ENCODE peak calls at places on chromosomes 11 and 22, in four cellular contexts. Y is mesendoderm, V is hepatocyte, S is endothelial cell of umbilical vein. O is an unnamed sample. For H3K36me3 and H3K79me2, the result is how much of the 10 kb centered on the place peaks cover.

GRCh38 chr11:48047616-48048015 is 67.3 kb downstream of the PTPRJ start:
- DNase-seq in Y (no peak), V (peak), S (no peak), O (peak)

GRCh38 chr11:86162257-86162656 is 82.3 kb upstream of the EED start:
- DNase-seq in Y (peak), V (peak), S (peak), O (peak)

GRCh38 chr11:119472186-119472855 is 49.3 kb upstream of the THY1 start:
- DNase-seq in Y (no peak), V (no peak), S (no peak), O (peak)

GRCh38 chr11:42552786-42553185 is 759.0 kb upstream of the API5 start:
- DNase-seq in Y (no peak), V (peak), S (no peak), O (no peak)

GRCh38 chr22:22062306-22062793 is 79.8 kb upstream of the TOP3B start:
- DNase-seq in Y (no peak), V (no peak), S (no peak), O (no peak)

GRCh38 chr11:40130427-40130826 is 1329.0 kb downstream of the LRRC4C start:
- DNase-seq in Y (peak), V (peak), S (no peak), O (no peak)

GRCh38 chr11:44561275-44561781 is 4.1 kb upstream of the CD82 start:
- DNase-seq in Y (no peak), V (no peak), S (no peak), O (no peak)

GRCh38 chr11:93857413-93858185 is 7.2 kb upstream of the VSTM5 start:
- DNase-seq in Y (no peak), V (no peak), S (peak), O (peak)

GRCh38 chr22:28410050-28410816 is 269.4 kb downstream of the TTC28 start:
- DNase-seq in Y (peak), V (no peak), S (peak), O (peak)

GRCh38 chr11:43936081-43936480 is 6.4 kb upstream of the C11orf96 start:
- DNase-seq in Y (no peak), V (no peak), S (no peak), O (no peak)

GRCh38 chr11:6013042-6013441 is 6.3 kb upstream of the OR56A4 start:
- DNase-seq in Y (no peak), V (no peak), S (no peak), O (no peak)

GRCh38 chr11:131875611-131876010 is 505.2 kb downstream of the NTM start:
- DNase-seq in Y (no peak), V (no peak), S (no peak), O (peak)

GRCh38 chr11:10599388-10600175 is 31.1 kb upstream of the LYVE1 start:
- DNase-seq in Y (no peak), V (peak), S (no peak), O (peak)

GRCh38 chr11:62922653-62923371 is 1.6 kb upstream of the CHRM1 start:
- DNase-seq in Y (peak), V (no peak), S (no peak), O (peak)

GRCh38 chr11:32451808-32452207 is 16.5 kb upstream of the WT1 start:
- DNase-seq in Y (no peak), V (no peak), S (no peak), O (no peak)

GRCh38 chr22:47391169-47392053 is 629.0 kb downstream of the TBC1D22A start:
- DNase-seq in Y (no peak), V (no peak), S (no peak), O (no peak)

GRCh38 chr22:34588893-34589545 is 476.9 kb upstream of the ISX start:
- DNase-seq in Y (no peak), V (no peak), S (no peak), O (no peak)

GRCh38 chr22:44365832-44366231 is 53.1 kb upstream of the SHISAL1 start:
- DNase-seq in Y (no peak), V (no peak), S (no peak), O (no peak)

GRCh38 chr11:92457250-92457649 is 232.6 kb downstream of the FAT3 start:
- DNase-seq in Y (no peak), V (no peak), S (no peak), O (peak)

GRCh38 chr11:43818220-43818619 is 62.4 kb upstream of the ALKBH3 start:
- DNase-seq in Y (no peak), V (no peak), S (no peak), O (peak)

GRCh38 chr11:20632169-20632532 is 32.7 kb downstream of the SLC6A5 start:
- DNase-seq in Y (no peak), V (no peak), S (no peak), O (no peak)

GRCh38 chr11:61369372-61370348 is 7.5 kb downstream of the TMEM138 start:
- DNase-seq in Y (no peak), V (no peak), S (no peak), O (peak)

GRCh38 chr11:61370349-61371005 is 8.3 kb downstream of the TMEM138 start:
- DNase-seq in Y (no peak), V (no peak), S (no peak), O (no peak)

GRCh38 chr11:61364012-61364396 is 1.8 kb downstream of the TMEM138 start:
- DNase-seq in Y (no peak), V (no peak), S (no peak), O (no peak)

GRCh38 chr11:61362542-61362875 is 335 bp downstream of the TMEM138 start:
- DNase-seq in Y (no peak), V (peak), S (no peak), O (peak)

DNA sequence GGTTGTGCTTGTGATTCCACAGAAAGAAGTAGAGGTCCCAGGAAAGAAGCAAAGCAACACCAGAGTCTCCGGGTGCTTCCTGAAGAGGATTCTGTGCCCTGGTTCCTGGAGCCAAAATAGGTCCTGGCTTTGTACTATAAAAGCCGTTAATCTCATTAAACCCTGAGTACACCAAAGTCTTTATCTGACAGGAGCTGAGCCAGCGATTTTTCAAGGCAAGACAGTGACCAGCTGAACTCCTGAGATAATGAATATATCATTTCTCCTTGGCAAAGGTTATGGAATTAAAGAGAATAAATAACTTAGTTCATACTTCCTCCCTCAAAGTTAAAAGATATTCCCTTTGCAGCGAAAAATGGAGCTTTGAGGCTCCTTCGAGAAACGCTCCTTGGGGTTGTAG is 5.2 kb downstream of the TMEM138 start:
- DNase-seq in Y (no peak), V (no peak), S (no peak), O (no peak)
- H3K36me3 ChIP-seq in Y (under half), V (under half), S (under half), O (under half)

GRCh38 chr11:36619502-36619901 is 21.5 kb upstream of the RAG2 start:
- DNase-seq in Y (peak), V (no peak), S (peak), O (no peak)

GRCh38 chr11:36615829-36616228 is 17.8 kb upstream of the RAG2 start:
- DNase-seq in Y (no peak), V (no peak), S (no peak), O (no peak)

GRCh38 chr11:36622431-36623136 is 24.5 kb upstream of the RAG2 start:
- DNase-seq in Y (no peak), V (peak), S (peak), O (peak)

GRCh38 chr11:36618025-36618700 is 20.1 kb upstream of the RAG2 start:
- DNase-seq in Y (no peak), V (no peak), S (no peak), O (no peak)

DNA sequence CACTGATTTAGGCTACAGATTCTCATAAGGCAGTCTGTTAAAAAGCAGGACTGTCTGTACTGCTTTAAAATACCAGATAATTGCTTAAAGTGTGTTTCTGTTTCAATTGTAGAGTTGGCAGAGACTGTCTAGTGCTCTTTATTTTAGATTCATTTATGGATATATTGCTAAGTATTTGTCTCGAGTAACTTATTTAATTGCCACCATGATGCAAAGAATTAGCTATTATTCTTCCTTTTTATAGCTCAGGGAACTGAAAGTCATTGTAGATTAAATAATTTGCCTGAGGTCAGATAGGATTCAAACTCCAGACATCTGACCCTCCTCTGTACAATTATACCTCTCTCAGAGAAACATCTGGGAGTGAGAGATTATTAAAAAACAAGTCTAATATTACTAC is 19.5 kb upstream of the RAG2 start:
- DNase-seq in Y (no peak), V (no peak), S (no peak), O (no peak)
- H3K79me2 ChIP-seq in Y (under half), V (under half), S (under half), O (under half)

GRCh38 chr11:65718964-65719492 is 1.6 kb downstream of the RNASEH2C start:
- DNase-seq in Y (no peak), V (peak), S (no peak), O (peak)
- H3K36me3 ChIP-seq in Y (under half), V (under half), S (under half), O (under half)

GRCh38 chr11:67238894-67239794 is 27.1 kb upstream of the GRK2 start:
- DNase-seq in Y (peak), V (peak), S (peak), O (peak)
- H3K79me2 ChIP-seq in Y (under half), V (half or more), S (under half), O (half or more)

GRCh38 chr11:72705442-72706365 is 31.5 kb upstream of the PDE2A start:
- DNase-seq in Y (peak), V (no peak), S (no peak), O (no peak)

GRCh38 chr11:72703281-72704008 is 29.2 kb upstream of the PDE2A start:
- DNase-seq in Y (no peak), V (peak), S (no peak), O (peak)

GRCh38 chr11:72704783-72705287 is 30.6 kb upstream of the PDE2A start:
- DNase-seq in Y (peak), V (no peak), S (no peak), O (no peak)

GRCh38 chr11:72702842-72703241 is 28.6 kb upstream of the PDE2A start:
- DNase-seq in Y (no peak), V (no peak), S (no peak), O (no peak)

GRCh38 chr11:72704028-72704782 is 30.0 kb upstream of the PDE2A start:
- DNase-seq in Y (no peak), V (no peak), S (no peak), O (peak)
- H3K36me3 ChIP-seq in Y (under half), V (under half), S (under half), O (under half)

O was measured in GM23248.